ENCODE peak calls at places on chromosomes 16 and 17, in ten cellular contexts. X is mammary epithelial cell; O is A549; H is cerebellum; Q is bronchial epithelial cell; D is NCI-H1105 treated with DMSO at 0.1 percent for 48 hours; E is effector memory CD4-positive, alpha-beta T cell; B is HFFc6; S is cerebellar cortex; I is BJ. W is an unnamed sample.
A peak's percentile ranks its signal among the peaks of the same experiment; 100 is the strongest.

GRCh38 chr17:62652251-62653001 is 25.0 kb downstream of the MRC2 start:
- DNase-seq in I (no peak), D (peak; percentile 57), O (no peak), B (peak; percentile 78), H (no peak), E (no peak), X (peak; percentile 69), Q (peak; percentile 28), S (no peak), W (no peak)

GRCh38 chr17:58402679-58403078 is 14.7 kb downstream of the RNF43 start:
- DNase-seq in E (no peak), X (peak; percentile 91), Q (peak; percentile 99), D (no peak), I (no peak), B (no peak), O (no peak), H (no peak), S (no peak), W (no peak)

GRCh38 chr17:39854909-39855308 is 9.2 kb downstream of the IKZF3 start:
- DNase-seq in D (no peak), B (no peak), X (no peak), E (no peak), H (no peak), S (no peak), I (no peak), O (no peak), Q (no peak), W (no peak)

GRCh38 chr16:17295948-17296347 is 174.8 kb downstream of the XYLT1 start:
- DNase-seq in O (no peak), E (no peak), S (no peak), Q (no peak), B (no peak), D (no peak), X (no peak), H (no peak), I (no peak), W (no peak)

GRCh38 chr16:27571433-27572306 is 21.7 kb downstream of the KATNIP start:
- DNase-seq in H (no peak), B (no peak), D (no peak), X (no peak), E (no peak), Q (no peak), I (no peak), S (no peak), O (no peak), W (no peak)

GRCh38 chr16:87924041-87924851 is 12.1 kb downstream of the CA5A start:
- DNase-seq in Q (peak; percentile 51), X (peak; percentile 56), D (peak; percentile 81), H (peak; percentile 46), S (peak; percentile 36), I (no peak), E (no peak), O (no peak), B (no peak), W (no peak)

GRCh38 chr17:20966869-20967268 is 75.9 kb downstream of the USP22 start:
- DNase-seq in E (no peak), Q (no peak), O (no peak), H (no peak), D (no peak), S (no peak), B (no peak), X (no peak), I (no peak), W (no peak)

GRCh38 chr17:2814499-2815341 is 18.5 kb downstream of the RAP1GAP2 start:
- DNase-seq in Q (no peak), I (no peak), O (no peak), B (no peak), H (no peak), D (no peak), X (peak; percentile 28), E (peak; percentile 92), S (no peak), W (no peak)

GRCh38 chr17:75874323-75875181 is 3.8 kb downstream of the TRIM47 start:
- DNase-seq in E (no peak), X (no peak), O (no peak), I (no peak), H (no peak), S (no peak), B (no peak), D (no peak), Q (no peak), W (no peak)

GRCh38 chr17:71327376-71328059 is 793.3 kb upstream of the SOX9 start:
- DNase-seq in Q (peak; percentile 51), X (peak; percentile 45), B (peak; percentile 26), E (no peak), O (no peak), I (no peak), H (no peak), S (no peak), D (no peak), W (no peak)

GRCh38 chr17:3890082-3890892 is 2.6 kb downstream of the CAMKK1 start:
- DNase-seq in O (peak; percentile 90), S (peak; percentile 78), E (no peak), H (peak; percentile 57), Q (peak; percentile 82), D (no peak), X (peak; percentile 81), I (peak; percentile 65), B (peak; percentile 94), W (peak; percentile 76)

GRCh38 chr16:27720731-27721547 is 171.0 kb downstream of the KATNIP start:
- DNase-seq in X (no peak), H (no peak), B (no peak), I (no peak), D (no peak), Q (no peak), O (no peak), S (no peak), E (no peak), W (peak; percentile 70)

GRCh38 chr16:77307764-77308561 is 108.8 kb downstream of the SYCE1L start:
- DNase-seq in H (no peak), I (no peak), X (peak; percentile 97), B (no peak), Q (peak; percentile 100), S (no peak), D (no peak), E (no peak), O (peak; percentile 73), W (no peak)